ENCODE peak calls at places on chromosomes 16 and 17, in nine cellular contexts. One of them, this sample, is unnamed.

GRCh38 chr16:89720859-89721643 is at the start of the genes VPS9D1 and ZNF276:
- DNase-seq in SK-N-SH: peak
- DNase-seq in K562: peak
- DNase-seq in GM12878: no peak
- DNase-seq in sigmoid colon: peak
- DNase-seq in esophagus muscularis mucosa: peak
- DNase-seq in ovary: peak
- DNase-seq in H1: no peak
- DNase-seq in A549: peak
- DNase-seq in this sample: peak

GRCh38 chr16:28866454-28866804 is 2.8 kb downstream of the SH2B1 start:
- DNase-seq in SK-N-SH: no peak
- DNase-seq in K562: no peak
- DNase-seq in GM12878: no peak
- DNase-seq in sigmoid colon: no peak
- DNase-seq in esophagus muscularis mucosa: no peak
- DNase-seq in ovary: no peak
- DNase-seq in H1: no peak
- DNase-seq in A549: no peak
- DNase-seq in this sample: no peak

GRCh38 chr16:6665126-6665525 is 667.5 kb upstream of the RBFOX1 start:
- DNase-seq in SK-N-SH: no peak
- DNase-seq in K562: no peak
- DNase-seq in GM12878: no peak
- DNase-seq in sigmoid colon: no peak
- DNase-seq in esophagus muscularis mucosa: no peak
- DNase-seq in ovary: no peak
- DNase-seq in H1: no peak
- DNase-seq in A549: no peak
- DNase-seq in this sample: no peak

GRCh38 chr17:12388206-12388605 is 277.5 kb upstream of the MYOCD start:
- DNase-seq in SK-N-SH: no peak
- DNase-seq in K562: no peak
- DNase-seq in GM12878: no peak
- DNase-seq in sigmoid colon: no peak
- DNase-seq in esophagus muscularis mucosa: no peak
- DNase-seq in ovary: no peak
- DNase-seq in H1: no peak
- DNase-seq in A549: peak
- DNase-seq in this sample: no peak

GRCh38 chr16:67873435-67874146 is 739 bp downstream of the EDC4 start:
- DNase-seq in SK-N-SH: no peak
- DNase-seq in K562: peak
- DNase-seq in GM12878: no peak
- DNase-seq in sigmoid colon: no peak
- DNase-seq in esophagus muscularis mucosa: no peak
- DNase-seq in ovary: no peak
- DNase-seq in H1: no peak
- DNase-seq in A549: no peak
- DNase-seq in this sample: no peak

GRCh38 chr17:66255527-66255971 is 26.3 kb upstream of the APOH start:
- DNase-seq in SK-N-SH: no peak
- DNase-seq in K562: no peak
- DNase-seq in GM12878: no peak
- DNase-seq in sigmoid colon: no peak
- DNase-seq in esophagus muscularis mucosa: no peak
- DNase-seq in ovary: no peak
- DNase-seq in H1: no peak
- DNase-seq in A549: no peak
- DNase-seq in this sample: no peak

GRCh38 chr17:7444682-7445010 is 215 bp upstream of the CHRNB1 start:
- DNase-seq in SK-N-SH: no peak
- DNase-seq in K562: no peak
- DNase-seq in GM12878: no peak
- DNase-seq in sigmoid colon: no peak
- DNase-seq in esophagus muscularis mucosa: no peak
- DNase-seq in ovary: no peak
- DNase-seq in H1: no peak
- DNase-seq in A549: no peak
- DNase-seq in this sample: no peak

GRCh38 chr16:3769013-3769412 is 51.7 kb upstream of the TRAP1 start:
- DNase-seq in SK-N-SH: no peak
- DNase-seq in K562: no peak
- DNase-seq in GM12878: no peak
- DNase-seq in sigmoid colon: no peak
- DNase-seq in esophagus muscularis mucosa: no peak
- DNase-seq in ovary: no peak
- DNase-seq in H1: no peak
- DNase-seq in A549: no peak
- DNase-seq in this sample: no peak

GRCh38 chr17:75105269-75106080 is 4.3 kb upstream of the ARMC7 start:
- DNase-seq in SK-N-SH: peak
- DNase-seq in K562: peak
- DNase-seq in GM12878: no peak
- DNase-seq in sigmoid colon: no peak
- DNase-seq in esophagus muscularis mucosa: no peak
- DNase-seq in ovary: no peak
- DNase-seq in H1: no peak
- DNase-seq in A549: peak
- DNase-seq in this sample: no peak

GRCh38 chr17:40311575-40311974 is 2.6 kb downstream of the RARA start:
- DNase-seq in SK-N-SH: no peak
- DNase-seq in K562: no peak
- DNase-seq in GM12878: no peak
- DNase-seq in sigmoid colon: peak
- DNase-seq in esophagus muscularis mucosa: no peak
- DNase-seq in ovary: peak
- DNase-seq in H1: no peak
- DNase-seq in A549: no peak
- DNase-seq in this sample: no peak

GRCh38 chr17:83189673-83190385 is 110.4 kb downstream of the METRNL start:
- DNase-seq in SK-N-SH: no peak
- DNase-seq in K562: no peak
- DNase-seq in GM12878: no peak
- DNase-seq in sigmoid colon: peak
- DNase-seq in esophagus muscularis mucosa: no peak
- DNase-seq in ovary: peak
- DNase-seq in H1: no peak
- DNase-seq in A549: no peak
- DNase-seq in this sample: peak

GRCh38 chr16:53502331-53503269 is at the start of gene AKTIP:
- DNase-seq in SK-N-SH: peak
- DNase-seq in K562: peak
- DNase-seq in GM12878: no peak
- DNase-seq in sigmoid colon: peak
- DNase-seq in esophagus muscularis mucosa: peak
- DNase-seq in ovary: no peak
- DNase-seq in H1: no peak
- DNase-seq in A549: no peak
- DNase-seq in this sample: peak

GRCh38 chr17:46950615-46950996 is 27.6 kb downstream of the GOSR2 start:
- DNase-seq in SK-N-SH: no peak
- DNase-seq in K562: no peak
- DNase-seq in GM12878: no peak
- DNase-seq in sigmoid colon: no peak
- DNase-seq in esophagus muscularis mucosa: no peak
- DNase-seq in ovary: no peak
- DNase-seq in H1: no peak
- DNase-seq in A549: no peak
- DNase-seq in this sample: no peak

GRCh38 chr16:1770328-1771071 is 843 bp downstream of the NME3 start:
- DNase-seq in SK-N-SH: peak
- DNase-seq in K562: no peak
- DNase-seq in GM12878: no peak
- DNase-seq in sigmoid colon: peak
- DNase-seq in esophagus muscularis mucosa: no peak
- DNase-seq in ovary: peak
- DNase-seq in H1: no peak
- DNase-seq in A549: peak
- DNase-seq in this sample: peak

GRCh38 chr17:76132574-76133338 is 8.3 kb downstream of the FOXJ1 start:
- DNase-seq in SK-N-SH: no peak
- DNase-seq in K562: no peak
- DNase-seq in GM12878: no peak
- DNase-seq in sigmoid colon: peak
- DNase-seq in esophagus muscularis mucosa: no peak
- DNase-seq in ovary: no peak
- DNase-seq in H1: peak
- DNase-seq in A549: no peak
- DNase-seq in this sample: peak

DNA sequence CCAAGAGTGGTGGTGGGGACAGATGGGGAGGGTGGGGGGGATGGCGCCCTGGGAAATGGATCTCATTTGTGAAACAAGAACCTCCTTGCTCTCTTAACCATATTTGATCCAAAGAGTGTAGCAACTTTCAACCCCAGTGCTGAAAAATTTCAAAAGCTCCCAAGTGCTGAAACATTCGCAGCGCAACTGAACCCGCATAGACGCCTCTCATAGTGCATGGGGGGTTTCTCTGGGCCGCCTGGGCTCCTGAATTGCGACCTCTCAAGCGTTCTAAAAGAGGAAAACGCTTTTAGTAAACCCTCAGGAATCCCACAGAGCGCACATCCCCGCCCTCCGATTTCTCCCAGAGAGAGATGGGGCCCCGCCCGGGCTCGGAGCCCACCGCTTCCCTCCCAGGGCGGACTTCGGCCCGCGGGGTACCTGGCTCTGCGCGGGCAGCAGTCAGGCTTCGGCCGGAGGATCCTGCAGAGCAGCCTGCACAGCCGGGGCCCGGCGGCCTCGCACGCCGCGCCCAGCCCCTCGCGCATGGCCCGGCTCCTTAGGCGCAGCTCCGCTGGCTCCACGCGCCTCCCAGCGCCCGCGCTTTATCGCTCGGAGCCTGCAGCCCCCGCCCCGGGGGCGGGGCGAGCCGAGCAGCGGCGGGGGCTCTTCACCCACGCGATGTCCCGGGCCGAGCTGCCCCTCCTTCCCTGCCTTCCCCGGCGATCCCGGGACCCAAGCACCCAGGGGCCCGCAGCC is 7.0 kb downstream of the NOS2 start:
- DNase-seq in SK-N-SH: peak
- DNase-seq in K562: peak
- DNase-seq in GM12878: no peak
- DNase-seq in sigmoid colon: no peak
- DNase-seq in esophagus muscularis mucosa: no peak
- DNase-seq in ovary: peak
- DNase-seq in H1: no peak
- DNase-seq in A549: no peak
- DNase-seq in this sample: no peak
- TF ChIP-seq EP300 in SK-N-SH: no peak
- TF ChIP-seq EP300 in K562: no peak
- TF ChIP-seq EP300 in GM12878: no peak
- TF ChIP-seq EP300 in sigmoid colon: no peak
- TF ChIP-seq EP300 in esophagus muscularis mucosa: no peak
- TF ChIP-seq EP300 in ovary: no peak
- TF ChIP-seq EP300 in H1: no peak
- TF ChIP-seq EP300 in A549: no peak
- TF ChIP-seq EP300 in this sample: no peak

GRCh38 chr16:85529489-85530369 is 83.4 kb upstream of the GSE1 start:
- DNase-seq in SK-N-SH: peak
- DNase-seq in K562: no peak
- DNase-seq in GM12878: no peak
- DNase-seq in sigmoid colon: no peak
- DNase-seq in esophagus muscularis mucosa: no peak
- DNase-seq in ovary: no peak
- DNase-seq in H1: no peak
- DNase-seq in A549: peak
- DNase-seq in this sample: no peak

GRCh38 chr16:85530370-85530739 is 82.8 kb upstream of the GSE1 start:
- DNase-seq in SK-N-SH: no peak
- DNase-seq in K562: no peak
- DNase-seq in GM12878: no peak
- DNase-seq in sigmoid colon: no peak
- DNase-seq in esophagus muscularis mucosa: no peak
- DNase-seq in ovary: no peak
- DNase-seq in H1: no peak
- DNase-seq in A549: no peak
- DNase-seq in this sample: no peak

GRCh38 chr16:85528528-85529387 is 84.4 kb upstream of the GSE1 start:
- DNase-seq in SK-N-SH: peak
- DNase-seq in K562: peak
- DNase-seq in GM12878: no peak
- DNase-seq in sigmoid colon: peak
- DNase-seq in esophagus muscularis mucosa: no peak
- DNase-seq in ovary: no peak
- DNase-seq in H1: no peak
- DNase-seq in A549: peak
- DNase-seq in this sample: no peak

GRCh38 chr16:85532147-85532546 is 81.0 kb upstream of the GSE1 start:
- DNase-seq in SK-N-SH: no peak
- DNase-seq in K562: no peak
- DNase-seq in GM12878: no peak
- DNase-seq in sigmoid colon: no peak
- DNase-seq in esophagus muscularis mucosa: no peak
- DNase-seq in ovary: no peak
- DNase-seq in H1: no peak
- DNase-seq in A549: no peak
- DNase-seq in this sample: no peak

GRCh38 chr16:85531516-85531915 is 81.6 kb upstream of the GSE1 start:
- DNase-seq in SK-N-SH: no peak
- DNase-seq in K562: no peak
- DNase-seq in GM12878: no peak
- DNase-seq in sigmoid colon: no peak
- DNase-seq in esophagus muscularis mucosa: no peak
- DNase-seq in ovary: no peak
- DNase-seq in H1: no peak
- DNase-seq in A549: no peak
- DNase-seq in this sample: peak
- TF ChIP-seq EP300 in SK-N-SH: no peak
- TF ChIP-seq EP300 in K562: no peak
- TF ChIP-seq EP300 in GM12878: no peak
- TF ChIP-seq EP300 in sigmoid colon: no peak
- TF ChIP-seq EP300 in esophagus muscularis mucosa: no peak
- TF ChIP-seq EP300 in ovary: no peak
- TF ChIP-seq EP300 in H1: no peak
- TF ChIP-seq EP300 in A549: no peak
- TF ChIP-seq EP300 in this sample: peak

DNA sequence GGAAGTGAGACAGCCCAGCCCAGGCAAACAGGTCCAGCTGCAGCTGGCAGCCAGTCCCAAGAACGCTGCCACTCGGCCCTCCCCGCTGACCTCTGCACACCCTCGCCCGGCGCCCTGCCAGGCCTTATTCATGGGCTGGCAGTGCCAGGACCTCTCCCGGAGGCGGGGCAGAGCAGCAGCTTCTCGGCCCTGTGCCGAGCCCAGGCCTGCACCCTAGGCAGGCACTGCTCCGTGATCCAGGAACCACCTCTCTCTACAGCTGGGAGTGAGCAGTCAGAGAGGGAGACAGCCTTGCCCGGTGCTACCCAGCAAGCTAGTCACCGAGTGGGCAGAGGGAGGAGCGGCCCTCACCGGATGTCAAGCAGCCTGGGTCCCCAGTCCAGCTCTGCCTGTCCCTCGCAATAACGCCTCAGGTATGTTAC is 79.9 kb upstream of the CBX4 start:
- DNase-seq in SK-N-SH: peak
- DNase-seq in K562: no peak
- DNase-seq in GM12878: no peak
- DNase-seq in sigmoid colon: peak
- DNase-seq in esophagus muscularis mucosa: no peak
- DNase-seq in ovary: peak
- DNase-seq in H1: no peak
- DNase-seq in A549: peak
- DNase-seq in this sample: peak
- TF ChIP-seq EP300 in SK-N-SH: no peak
- TF ChIP-seq EP300 in K562: no peak
- TF ChIP-seq EP300 in GM12878: no peak
- TF ChIP-seq EP300 in sigmoid colon: no peak
- TF ChIP-seq EP300 in esophagus muscularis mucosa: no peak
- TF ChIP-seq EP300 in ovary: no peak
- TF ChIP-seq EP300 in H1: no peak
- TF ChIP-seq EP300 in A549: no peak
- TF ChIP-seq EP300 in this sample: no peak

GRCh38 chr16:83706394-83706793 is 101.4 kb upstream of the HSBP1 start:
- DNase-seq in SK-N-SH: no peak
- DNase-seq in K562: no peak
- DNase-seq in GM12878: no peak
- DNase-seq in sigmoid colon: no peak
- DNase-seq in esophagus muscularis mucosa: no peak
- DNase-seq in ovary: no peak
- DNase-seq in H1: no peak
- DNase-seq in A549: no peak
- DNase-seq in this sample: no peak
- TF ChIP-seq EP300 in SK-N-SH: no peak
- TF ChIP-seq EP300 in K562: no peak
- TF ChIP-seq EP300 in GM12878: no peak
- TF ChIP-seq EP300 in sigmoid colon: no peak
- TF ChIP-seq EP300 in esophagus muscularis mucosa: no peak
- TF ChIP-seq EP300 in ovary: no peak
- TF ChIP-seq EP300 in H1: no peak
- TF ChIP-seq EP300 in A549: no peak
- TF ChIP-seq EP300 in this sample: no peak